ENCODE peak calls at places on chromosome 19, in six cellular contexts. Z is NCI-H774; J is BJ; B is AML-193; M is activated CD4-positive, CD25-positive, alpha-beta regulatory T cell treated with anti-CD3 and anti-CD28 coated beads, Interleukin-2, amount 50 U/mL, for 72 hours; S is activated naive CD8-positive, alpha-beta T cell treated with anti-CD3 and anti-CD28 coated beads, Interleukin-2, amount 50 U/mL, for 24 hours. W is an unnamed sample.

GRCh38 chr19:13153627-13154240 is 3.5 kb downstream of the IER2 start:
- DNase-seq in Z (no peak), J (no peak), B (no peak), M (no peak), S (peak; percentile 44), W (no peak)

GRCh38 chr19:16976471-16976870 is 50.1 kb downstream of the CPAMD8 start:
- DNase-seq in Z (peak; percentile 24), J (no peak), B (no peak), M (no peak), S (no peak), W (no peak)

GRCh38 chr19:9883231-9883758 is 48.2 kb downstream of the PIN1 start:
- DNase-seq in Z (no peak), J (no peak), B (no peak), M (no peak), S (no peak), W (no peak)

GRCh38 chr19:55406091-55406868 is 1.3 kb downstream of the UBE2S start:
- DNase-seq in Z (no peak), J (no peak), B (peak; percentile 8), M (no peak), S (no peak), W (no peak)

GRCh38 chr19:5665781-5666513 is 14.4 kb downstream of the MICOS13 start:
- DNase-seq in Z (no peak), J (no peak), B (no peak), M (no peak), S (no peak), W (peak; percentile 34)

GRCh38 chr19:2573916-2574315 is 98.0 kb downstream of the GADD45B start:
- DNase-seq in Z (no peak), J (no peak), B (no peak), M (no peak), S (no peak), W (no peak)

GRCh38 chr19:7013678-7014077 is 7.6 kb downstream of the MBD3L2B start:
- DNase-seq in Z (no peak), J (no peak), B (no peak), M (no peak), S (no peak), W (no peak)

GRCh38 chr19:469833-470232 is 9.0 kb upstream of the SHC2 start:
- DNase-seq in Z (no peak), J (no peak), B (no peak), M (no peak), S (no peak), W (no peak)

GRCh38 chr19:48718711-48719231 is 754 bp downstream of the MAMSTR start:
- DNase-seq in Z (no peak), J (no peak), B (no peak), M (no peak), S (no peak), W (no peak)